ENCODE peak calls at places on chromosomes 12 and 14, in seven cellular contexts. M is cardiac fibroblast, G is mucosa of descending colon, S is NCI-H524, I is A549, D is uterus, O is NCI-H2107. P is an unnamed sample.

GRCh38 chr14:64611358-64612020 is 61.7 kb downstream of the PPP1R36 start:
- DNase-seq in M (peak), G (no peak), S (no peak), I (no peak), D (peak), O (no peak), P (no peak)

GRCh38 chr12:112261559-112261958 is 120.7 kb downstream of the HECTD4 start:
- DNase-seq in M (no peak), G (no peak), S (no peak), I (peak), D (peak), O (no peak), P (no peak)

GRCh38 chr14:76924363-76925151 is 98.3 kb downstream of the LRRC74A start:
- DNase-seq in M (peak), G (no peak), S (peak), I (peak), D (no peak), O (peak), P (peak)

GRCh38 chr14:30240685-30241084 is 313.0 kb upstream of the PRKD1 start:
- DNase-seq in M (no peak), G (no peak), S (no peak), I (no peak), D (no peak), O (no peak), P (no peak)

GRCh38 chr12:44972746-44973421 is 78.0 kb downstream of the DBX2 start:
- DNase-seq in M (peak), G (no peak), S (peak), I (peak), D (no peak), O (no peak), P (no peak)

GRCh38 chr14:48125654-48126053 is 450.2 kb upstream of the MDGA2 start:
- DNase-seq in M (no peak), G (no peak), S (peak), I (no peak), D (no peak), O (no peak), P (no peak)

GRCh38 chr12:12721251-12721689 is 4.1 kb downstream of the CDKN1B start:
- DNase-seq in M (no peak), G (no peak), S (no peak), I (peak), D (no peak), O (no peak), P (peak)

GRCh38 chr12:74890237-74890599 is 319.4 kb downstream of the KCNC2 start:
- DNase-seq in M (peak), G (no peak), S (no peak), I (peak), D (no peak), O (no peak), P (no peak)

GRCh38 chr12:89863332-89863938 is 154.8 kb upstream of the ATP2B1 start:
- DNase-seq in M (no peak), G (no peak), S (no peak), I (no peak), D (no peak), O (no peak), P (no peak)

GRCh38 chr12:22443379-22444316 is 100.7 kb downstream of the C2CD5 start:
- DNase-seq in M (peak), G (no peak), S (peak), I (peak), D (peak), O (peak), P (peak)

GRCh38 chr12:86959766-86960458 is 703.7 kb upstream of the MGAT4C start:
- DNase-seq in M (no peak), G (no peak), S (no peak), I (no peak), D (no peak), O (no peak), P (no peak)

GRCh38 chr14:54653764-54654469 is 87.0 kb downstream of the SAMD4A start:
- DNase-seq in M (peak), G (no peak), S (no peak), I (peak), D (no peak), O (no peak), P (no peak)

GRCh38 chr14:42550282-42550681 is 943.6 kb downstream of the LRFN5 start:
- DNase-seq in M (no peak), G (no peak), S (no peak), I (no peak), D (no peak), O (no peak), P (no peak)

GRCh38 chr12:5295966-5296365 is 135.9 kb upstream of the NTF3 start:
- DNase-seq in M (no peak), G (no peak), S (no peak), I (no peak), D (no peak), O (no peak), P (no peak)

GRCh38 chr12:28104893-28105864 is 85.1 kb upstream of the CCDC91 start:
- DNase-seq in M (peak), G (no peak), S (no peak), I (no peak), D (no peak), O (no peak), P (peak)

GRCh38 chr14:51446771-51447170 is 204.9 kb upstream of the FRMD6 start:
- DNase-seq in M (no peak), G (no peak), S (no peak), I (no peak), D (no peak), O (no peak), P (no peak)